ENCODE peak calls at places on chromosomes 13 and 19, in six cellular contexts. Y, W, O, Z, A and R are unnamed samples.

GRCh38 chr19:5288347-5288739 is 52.3 kb downstream of the PTPRS start:
- DNase-seq in O (no peak), Y (no peak), Z (no peak), W (no peak), A (no peak), R (no peak)

GRCh38 chr19:33472696-33473624 is 48.6 kb downstream of the PEPD start:
- DNase-seq in A (peak), Z (peak), O (no peak), Y (peak), W (no peak), R (peak)

GRCh38 chr19:53467503-53468262 is at the start of gene ZNF813:
- DNase-seq in Z (peak), O (peak), A (peak), Y (peak), W (peak), R (peak)

GRCh38 chr13:94886191-94886590 is 173.8 kb upstream of the SOX21 start:
- DNase-seq in A (peak), O (no peak), W (no peak), Y (no peak), Z (no peak), R (no peak)

GRCh38 chr13:41500501-41500900 is 43.2 kb downstream of the RGCC start:
- DNase-seq in W (no peak), Y (no peak), A (no peak), Z (no peak), O (no peak), R (no peak)

GRCh38 chr19:56637976-56638555 is 4.9 kb upstream of the SMIM17 start:
- DNase-seq in A (peak), Z (peak), O (peak), Y (peak), W (peak), R (peak)

GRCh38 chr13:57629391-57629804 is 2.1 kb upstream of the PCDH17 start:
- DNase-seq in A (no peak), Y (no peak), O (no peak), Z (no peak), W (no peak), R (no peak)

GRCh38 chr19:2627855-2628254 is 74.6 kb downstream of the GNG7 start:
- DNase-seq in Z (no peak), W (no peak), A (peak), Y (peak), O (no peak), R (peak)

GRCh38 chr13:103297083-103297482 is 230.9 kb upstream of the SLC10A2 start:
- DNase-seq in O (no peak), W (no peak), Z (no peak), A (no peak), Y (no peak), R (no peak)

GRCh38 chr13:97125810-97126738 is 96.1 kb upstream of the MBNL2 start:
- DNase-seq in O (no peak), W (no peak), Z (no peak), Y (peak), A (no peak), R (no peak)

GRCh38 chr19:1122972-1123363 is 19.2 kb downstream of the GPX4 start:
- DNase-seq in W (no peak), A (peak), Y (peak), O (peak), Z (peak), R (peak)

GRCh38 chr13:23992722-23993438 is 95.6 kb upstream of the C1QTNF9B start:
- DNase-seq in O (no peak), A (no peak), W (no peak), Z (no peak), Y (no peak), R (no peak)

GRCh38 chr19:41799444-41800000 is 3.1 kb downstream of the CEACAM3 start:
- DNase-seq in Y (no peak), W (no peak), O (no peak), A (no peak), Z (no peak), R (no peak)

GRCh38 chr13:104641309-104641708 is 1575.1 kb upstream of the SLC10A2 start:
- DNase-seq in Z (no peak), Y (peak), O (no peak), W (no peak), A (peak), R (peak)

GRCh38 chr13:80363890-80364503 is 23.1 kb upstream of the SPRY2 start:
- DNase-seq in Y (peak), Z (peak), O (no peak), A (peak), W (no peak), R (no peak)

GRCh38 chr13:84132491-84132890 is 250.2 kb upstream of the SLITRK1 start:
- DNase-seq in Z (peak), Y (no peak), O (no peak), A (no peak), W (no peak), R (no peak)

GRCh38 chr19:44753932-44754742 is 5.6 kb downstream of the BCL3 start:
- DNase-seq in Z (peak), A (peak), O (no peak), W (no peak), Y (peak), R (peak)

GRCh38 chr13:19810151-19810550 is 27.4 kb upstream of the PSPC1 start:
- DNase-seq in Z (no peak), W (no peak), A (no peak), Y (no peak), O (no peak), R (peak)

GRCh38 chr13:19805765-19806164 is 23.0 kb upstream of the PSPC1 start:
- DNase-seq in O (no peak), W (no peak), A (no peak), Z (no peak), Y (no peak), R (no peak)

GRCh38 chr13:19817106-19817505 is 34.4 kb upstream of the PSPC1 start:
- DNase-seq in Z (no peak), O (no peak), W (no peak), A (no peak), Y (no peak), R (no peak)

DNA sequence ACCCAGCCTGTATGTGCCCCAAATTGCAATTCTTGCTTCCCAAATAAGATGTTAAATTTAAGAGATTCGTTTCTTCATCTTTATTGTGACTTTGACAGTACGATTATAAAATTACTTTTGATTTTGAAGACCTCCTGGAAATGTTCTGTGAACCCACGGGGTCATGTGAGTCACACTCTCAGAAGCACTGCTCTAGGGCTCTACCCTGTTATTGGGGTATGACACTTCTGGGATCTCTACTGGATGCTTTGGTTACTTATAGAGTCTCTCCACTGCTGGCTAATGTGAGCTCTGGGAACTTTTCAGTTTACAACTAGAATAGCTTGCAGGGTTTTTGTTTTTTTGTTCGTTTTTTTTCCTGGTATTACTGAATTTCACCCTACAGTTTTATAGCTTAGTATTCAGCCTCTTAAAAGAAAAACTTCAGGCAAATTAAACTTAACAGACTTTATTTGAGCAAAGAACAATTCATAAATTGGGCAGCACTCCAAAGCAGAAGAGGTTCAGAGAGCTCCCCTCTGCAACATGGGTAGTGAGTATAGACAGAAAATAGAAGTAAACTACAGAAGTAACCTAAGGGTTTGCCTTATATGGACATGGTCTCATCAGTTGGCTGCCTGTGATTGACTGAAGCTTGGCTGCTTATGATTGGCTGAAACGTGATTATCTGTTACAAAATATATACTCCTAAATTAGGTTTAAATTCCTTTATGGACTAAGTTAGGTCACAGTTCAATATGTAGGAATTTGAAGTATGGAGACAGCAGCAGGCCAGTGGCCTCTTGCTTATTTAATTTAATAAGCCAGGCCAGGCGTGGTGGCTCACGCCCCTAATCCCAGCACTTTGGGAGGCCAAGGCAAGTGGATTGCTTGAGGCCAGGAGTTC is 28.5 kb upstream of the PSPC1 start:
- DNase-seq in Y (peak), W (no peak), A (no peak), Z (peak), O (no peak), R (peak)
- H2BK120ac ChIP-seq in Y (no peak), W (no peak), A (no peak), Z (no peak), O (no peak), R (no peak)

DNA sequence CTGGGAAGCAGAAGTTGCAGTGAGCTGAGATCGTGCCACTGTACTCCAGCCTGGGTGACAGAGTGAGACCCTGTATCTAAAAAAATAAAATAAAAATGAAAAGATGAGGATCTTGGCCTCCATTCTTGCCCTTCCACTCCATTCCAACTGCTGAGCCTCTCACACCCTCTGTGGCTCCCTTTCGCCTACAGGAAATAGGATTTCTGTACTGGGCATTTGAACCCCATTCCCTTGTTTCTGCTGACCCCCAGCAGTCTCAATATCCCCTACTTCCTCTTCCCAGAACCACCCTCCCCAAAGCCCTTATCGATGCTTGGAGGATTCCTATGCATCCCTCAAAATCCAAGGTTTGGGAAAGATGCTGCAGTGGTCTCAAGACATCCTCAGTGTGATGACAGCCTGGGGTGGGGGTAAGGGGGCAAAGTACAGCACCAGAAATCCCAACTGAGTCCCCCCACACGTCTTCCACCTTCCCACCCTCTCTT is 12.5 kb upstream of the GDF15 start:
- DNase-seq in A (no peak), Z (no peak), W (no peak), Y (no peak), O (no peak), R (no peak)
- H2BK120ac ChIP-seq in A (peak), Z (peak), W (peak), Y (peak), O (no peak), R (peak)

DNA sequence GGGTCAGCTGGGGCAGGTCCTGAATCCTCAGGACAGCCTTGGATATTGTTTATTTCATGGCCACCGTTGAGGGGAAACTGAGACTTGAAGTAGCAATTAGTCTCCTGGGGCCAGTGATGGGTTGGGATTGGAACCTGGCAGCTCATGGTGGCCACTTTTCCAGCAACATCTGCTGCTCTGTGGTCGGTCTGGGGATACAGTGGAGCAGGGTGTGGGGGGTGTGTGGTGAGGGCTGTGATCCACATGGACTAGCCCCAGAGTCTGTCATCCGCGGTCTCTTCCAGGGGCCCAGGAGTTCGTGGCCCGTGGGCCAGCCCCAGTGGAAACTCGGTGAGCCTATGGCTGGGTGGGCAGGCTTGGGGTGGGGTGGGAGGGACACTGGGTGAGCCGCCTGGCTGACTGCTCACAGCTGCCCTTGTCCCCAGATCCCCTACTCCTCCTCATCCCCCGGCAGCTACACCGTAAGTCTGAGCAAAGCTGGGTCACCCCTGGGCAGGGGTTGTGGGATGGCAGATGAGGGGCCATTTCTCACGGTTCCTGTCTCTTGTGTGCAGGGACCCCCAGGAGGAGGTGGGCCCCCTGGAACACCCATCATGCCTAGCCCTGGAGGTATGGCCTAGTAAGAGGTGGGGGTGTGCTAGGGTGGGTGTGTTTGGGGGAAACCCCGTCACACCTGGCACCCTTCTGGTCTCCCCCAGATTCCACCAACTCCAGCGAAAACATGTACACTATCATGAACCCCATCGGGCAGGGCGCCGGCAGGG is 5.5 kb downstream of the ISYNA1 start:
- DNase-seq in A (peak), Z (no peak), Y (no peak), W (no peak), O (no peak), R (peak)
- H2BK120ac ChIP-seq in A (no peak), Z (no peak), Y (no peak), W (no peak), O (peak), R (peak)

GRCh38 chr13:106797081-106797640 is 229.2 kb upstream of the ARGLU1 start:
- DNase-seq in O (no peak), Z (no peak), Y (no peak), A (no peak), W (no peak), R (no peak)

GRCh38 chr13:106799731-106800335 is 231.9 kb upstream of the ARGLU1 start:
- DNase-seq in Y (no peak), W (no peak), O (no peak), A (no peak), Z (no peak), R (no peak)

GRCh38 chr13:106794131-106794530 is 226.2 kb upstream of the ARGLU1 start:
- DNase-seq in O (no peak), Z (no peak), A (no peak), W (no peak), Y (no peak), R (no peak)

GRCh38 chr13:106796280-106797047 is 228.5 kb upstream of the ARGLU1 start:
- DNase-seq in A (peak), Z (peak), O (peak), Y (no peak), W (peak), R (peak)

DNA sequence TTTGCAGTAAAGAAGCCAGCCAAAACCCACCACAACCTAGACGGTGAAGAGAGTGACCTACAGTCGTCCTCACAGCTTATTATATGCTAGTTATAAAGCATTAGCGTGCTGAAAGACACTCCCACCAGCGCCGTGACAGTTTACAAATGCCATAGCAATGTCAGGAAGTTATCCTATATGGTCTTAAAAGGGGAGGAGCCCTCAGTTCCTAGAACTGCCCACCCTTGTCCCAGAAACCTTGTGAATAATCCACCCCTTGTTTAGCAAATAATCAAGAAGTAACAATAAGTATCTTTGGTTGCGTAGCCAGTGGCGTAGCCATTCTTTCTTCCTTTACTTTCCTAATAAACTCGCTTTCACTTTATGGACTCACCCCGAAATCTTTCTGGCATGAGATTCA is 227.9 kb upstream of the ARGLU1 start:
- DNase-seq in Z (no peak), A (peak), Y (no peak), W (no peak), O (no peak), R (no peak)
- H2BK120ac ChIP-seq in Z (peak), A (no peak), Y (no peak), W (peak), O (no peak), R (no peak)

DNA sequence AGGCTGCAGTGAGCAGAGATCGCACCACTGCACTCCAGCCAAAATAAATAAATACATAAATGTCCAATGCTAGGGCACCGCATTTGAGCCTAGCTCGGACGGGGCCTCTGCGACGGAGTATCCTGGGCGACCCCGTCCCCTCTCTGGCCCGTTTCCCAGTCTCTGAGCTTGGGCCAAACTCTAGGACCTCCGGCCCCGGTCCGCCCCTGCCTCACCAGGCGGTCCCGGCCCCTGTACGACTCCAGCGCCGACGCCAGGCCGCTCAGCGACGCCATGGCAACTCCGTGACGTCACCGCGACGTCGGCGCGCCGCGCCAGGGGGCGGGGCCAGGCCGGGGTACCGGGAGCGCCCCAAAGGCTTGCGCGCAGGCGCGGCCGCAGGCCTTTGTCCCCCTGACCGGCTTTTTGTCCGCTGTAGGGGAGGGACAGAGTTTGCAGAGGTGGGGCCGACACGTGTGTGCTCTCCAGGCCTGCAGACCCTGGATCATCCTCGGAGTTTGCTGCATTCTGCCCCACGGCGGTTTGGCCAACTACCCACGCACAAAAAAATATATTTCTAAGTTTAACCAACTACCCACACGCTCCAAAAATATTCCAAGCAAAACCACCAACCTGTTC is at the start of gene PEX11G:
- DNase-seq in Z (peak), Y (peak), A (peak), O (peak), W (peak), R (peak)
- H2BK120ac ChIP-seq in Z (no peak), Y (peak), A (peak), O (no peak), W (peak), R (peak)

DNA sequence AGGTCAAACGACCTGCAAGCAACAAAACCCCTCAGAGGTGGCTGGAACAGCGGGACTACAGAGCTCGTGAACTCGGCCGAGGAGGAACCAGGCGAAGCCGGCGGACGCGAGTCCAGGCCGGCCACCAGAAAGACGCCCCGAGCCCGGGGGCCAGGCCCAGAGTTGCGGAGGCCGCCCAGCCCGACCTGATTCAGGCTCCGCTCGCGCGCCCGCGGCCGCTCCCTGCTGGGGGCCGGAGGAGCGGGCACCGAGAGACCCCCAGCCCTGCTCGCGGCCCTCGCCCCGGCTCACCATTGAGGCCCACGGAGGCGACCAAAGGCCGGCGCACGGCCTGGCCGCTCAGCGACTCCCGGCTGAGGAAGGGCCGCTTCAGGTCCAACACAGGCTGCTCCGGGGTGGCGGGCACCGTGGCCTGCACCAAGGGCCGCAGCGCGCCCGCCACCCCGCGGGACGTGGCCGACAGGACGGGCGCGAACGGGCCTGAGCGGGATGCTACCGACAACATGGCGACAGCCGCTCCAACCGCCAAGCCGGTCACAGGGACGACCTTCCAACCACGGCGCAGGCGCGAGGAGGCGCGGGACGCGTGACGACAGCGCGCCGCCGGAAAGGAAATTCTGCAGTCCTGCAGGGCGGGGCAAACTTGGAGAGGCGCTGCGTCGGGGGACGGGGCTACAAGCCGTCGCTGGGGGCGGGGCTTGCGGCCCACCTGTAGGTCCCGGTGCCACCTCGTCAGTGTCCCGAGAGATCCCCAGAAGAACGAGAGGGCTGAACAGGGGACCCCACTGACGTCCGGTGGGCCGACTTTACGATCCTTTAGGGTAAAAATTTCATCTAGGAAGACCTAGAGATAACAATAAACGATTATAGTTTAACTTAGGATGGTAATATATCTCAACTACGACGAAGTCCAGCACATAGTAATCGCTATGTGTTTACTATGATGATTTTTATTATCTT is at the start of gene UQCRFS1:
- DNase-seq in Z (peak), O (peak), Y (peak), W (peak), A (peak), R (peak)
- H2BK120ac ChIP-seq in Z (no peak), O (no peak), Y (no peak), W (peak), A (peak), R (peak)